ENCODE peak calls at places on chromosomes 3 and 15, in five cellular contexts. L, I, Q, K and V are unnamed samples.

GRCh38 chr15:52040167-52040900 is 21.3 kb downstream of the MAPK6 start:
- DNase-seq in L (no peak), I (no peak), Q (no peak), K (no peak), V (no peak)

GRCh38 chr15:100099976-100100375 is 241.8 kb downstream of the ADAMTS17 start:
- DNase-seq in L (no peak), I (no peak), Q (no peak), K (no peak), V (no peak)

GRCh38 chr3:196599734-196600128 is 31.3 kb downstream of the FBXO45 start:
- DNase-seq in L (no peak), I (no peak), Q (no peak), K (no peak), V (no peak)

GRCh38 chr3:30421261-30421660 is 185.1 kb upstream of the TGFBR2 start:
- DNase-seq in L (no peak), I (no peak), Q (no peak), K (no peak), V (no peak)

GRCh38 chr15:32105258-32106248 is 75.2 kb downstream of the CHRNA7 start:
- DNase-seq in L (no peak), I (no peak), Q (peak; percentile 35), K (no peak), V (no peak)

GRCh38 chr15:94535298-94536048 is 304.1 kb downstream of the MCTP2 start:
- DNase-seq in L (no peak), I (no peak), Q (no peak), K (no peak), V (no peak)

GRCh38 chr3:150059729-150060128 is 89.0 kb upstream of the PFN2 start:
- DNase-seq in L (no peak), I (no peak), Q (no peak), K (no peak), V (no peak)

GRCh38 chr3:39148116-39149058 is 5.0 kb downstream of the CSRNP1 start:
- DNase-seq in L (no peak), I (no peak), Q (no peak), K (no peak), V (no peak)

GRCh38 chr3:138314751-138315150 is 14.9 kb downstream of the NME9 start:
- DNase-seq in L (no peak), I (no peak), Q (no peak), K (no peak), V (no peak)

GRCh38 chr15:84759018-84759417 is 10.6 kb downstream of the ZNF592 start:
- DNase-seq in L (no peak), I (no peak), Q (no peak), K (no peak), V (no peak)

GRCh38 chr15:96409231-96410138 is 79.0 kb downstream of the NR2F2 start:
- DNase-seq in L (no peak), I (no peak), Q (no peak), K (no peak), V (no peak)

GRCh38 chr15:63196846-63197245 is 7.4 kb downstream of the RAB8B start:
- DNase-seq in L (no peak), I (no peak), Q (no peak), K (no peak), V (no peak)

GRCh38 chr15:77497108-77497737 is 76.5 kb downstream of the HMG20A start:
- DNase-seq in L (no peak), I (peak; percentile 75), Q (peak; percentile 83), K (peak; percentile 63), V (no peak)

GRCh38 chr15:59587085-59587826 is 24.3 kb upstream of the GCNT3 start:
- DNase-seq in L (no peak), I (no peak), Q (no peak), K (no peak), V (no peak)

GRCh38 chr3:55662683-55663082 is 175.6 kb upstream of the WNT5A start:
- DNase-seq in L (no peak), I (no peak), Q (no peak), K (no peak), V (no peak)

GRCh38 chr3:37861540-37862051 is at the start of gene CTDSPL:
- DNase-seq in L (peak; percentile 51), I (peak; percentile 75), Q (peak; percentile 59), K (peak; percentile 78), V (peak; percentile 19)

GRCh38 chr15:57649138-57649537 is 57.4 kb upstream of the POLR2M start:
- DNase-seq in L (no peak), I (no peak), Q (no peak), K (no peak), V (no peak)

GRCh38 chr3:82030932-82031331 is 269.5 kb upstream of the GBE1 start:
- DNase-seq in L (no peak), I (no peak), Q (no peak), K (no peak), V (no peak)

GRCh38 chr3:48185129-48185528 is 3.1 kb downstream of the CDC25A start:
- DNase-seq in L (no peak), I (no peak), Q (no peak), K (no peak), V (no peak)

GRCh38 chr15:50702762-50703334 is 16.3 kb upstream of the TRPM7 start:
- DNase-seq in L (no peak), I (no peak), Q (no peak), K (no peak), V (no peak)

GRCh38 chr15:23504003-23504402 is 57.0 kb upstream of the GOLGA6L2 start:
- DNase-seq in L (no peak), I (no peak), Q (no peak), K (no peak), V (no peak)

GRCh38 chr3:30602946-30603345 is 3.5 kb upstream of the TGFBR2 start:
- DNase-seq in L (no peak), I (no peak), Q (no peak), K (no peak), V (no peak)

GRCh38 chr15:64158363-64159134 is 4.3 kb downstream of the PPIB start:
- DNase-seq in L (no peak), I (no peak), Q (peak; percentile 31), K (no peak), V (no peak)

GRCh38 chr3:195352895-195353488 is 82.0 kb upstream of the XXYLT1 start:
- DNase-seq in L (no peak), I (no peak), Q (no peak), K (no peak), V (no peak)

GRCh38 chr3:134447371-134447770 is 38.4 kb downstream of the ANAPC13 start:
- DNase-seq in L (no peak), I (no peak), Q (no peak), K (no peak), V (no peak)

GRCh38 chr3:133574260-133574881 is 885 bp downstream of the CDV3 start:
- DNase-seq in L (peak; percentile 61), I (peak; percentile 85), Q (peak; percentile 88), K (peak; percentile 91), V (peak; percentile 64)

GRCh38 chr15:69478259-69478687 is 25.7 kb downstream of the RPLP1 start:
- DNase-seq in L (peak; percentile 70), I (peak; percentile 62), Q (peak; percentile 41), K (peak; percentile 78), V (peak; percentile 34)

GRCh38 chr15:68601206-68602197 is 22.7 kb downstream of the CORO2B start:
- DNase-seq in L (no peak), I (no peak), Q (peak; percentile 63), K (no peak), V (no peak)

GRCh38 chr3:21789730-21790129 is 38.7 kb upstream of the ZNF385D start:
- DNase-seq in L (no peak), I (no peak), Q (no peak), K (no peak), V (no peak)

GRCh38 chr15:76973362-76973743 is 21.6 kb upstream of the PSTPIP1 start:
- DNase-seq in L (peak; percentile 63), I (no peak), Q (peak; percentile 47), K (no peak), V (peak; percentile 40)

GRCh38 chr3:31732548-31732947 is 199.8 kb downstream of the STT3B start:
- DNase-seq in L (no peak), I (no peak), Q (no peak), K (no peak), V (no peak)

DNA sequence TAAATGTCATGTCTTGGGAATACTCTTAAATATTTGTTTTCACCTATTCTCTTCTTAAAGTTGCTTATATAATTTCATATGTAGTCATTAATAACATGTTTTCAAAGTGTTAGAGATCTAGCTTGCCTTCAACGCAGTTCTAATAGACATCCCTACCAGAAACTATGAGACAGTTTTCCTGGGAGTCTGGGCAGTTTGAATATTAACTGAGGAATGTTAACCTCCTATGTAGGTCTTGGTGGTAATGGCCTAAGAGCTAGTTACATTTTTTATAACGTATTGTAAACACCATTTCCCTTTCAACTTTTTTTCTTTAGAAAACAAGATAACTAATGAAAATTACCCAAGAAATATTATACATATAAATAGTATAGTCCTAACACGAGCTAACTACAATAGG is 328.2 kb downstream of the TIGIT start:
- DNase-seq in L (no peak), I (no peak), Q (no peak), K (no peak), V (no peak)
- H3K9me3 ChIP-seq in L (no peaks in the 10 kb centered on the region), I (no peaks in the 10 kb centered on the region), Q (no peaks in the 10 kb centered on the region), K (no peaks in the 10 kb centered on the region), V (no peaks in the 10 kb centered on the region)

GRCh38 chr15:25250011-25250596 is 188.7 kb downstream of the UBE3A start:
- DNase-seq in L (no peak), I (no peak), Q (no peak), K (no peak), V (no peak)
- H3K9me3 ChIP-seq in L (peaks cover 4% of the 10 kb centered on the region), I (no peaks in the 10 kb centered on the region), Q (no peaks in the 10 kb centered on the region), K (peaks cover 3% of the 10 kb centered on the region), V (no peaks in the 10 kb centered on the region)

DNA sequence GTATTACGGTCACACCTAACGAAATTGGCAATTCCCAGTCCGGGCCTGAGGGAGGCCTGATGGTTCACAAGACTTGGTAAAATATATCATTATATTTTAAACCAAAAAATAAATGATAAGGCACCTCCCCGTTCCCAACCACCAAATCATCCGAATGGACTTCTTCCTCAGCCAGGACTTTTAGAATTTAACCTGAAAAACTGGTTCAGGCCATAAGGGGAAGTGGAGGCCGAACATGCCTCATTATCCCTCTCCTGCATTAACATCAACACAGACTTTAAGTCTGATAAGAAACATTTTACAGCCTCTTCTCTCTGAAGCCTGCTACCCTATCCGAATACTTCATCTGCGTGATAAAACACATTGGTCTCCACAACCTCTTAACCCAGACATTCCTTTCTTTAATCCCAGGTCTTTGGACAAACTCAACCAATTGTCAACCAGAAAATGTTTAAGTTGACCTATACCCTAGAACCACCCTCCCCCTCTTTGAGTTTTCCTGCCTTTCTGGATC is 800 bp upstream of the SLC41A3 start:
- DNase-seq in L (no peak), I (no peak), Q (no peak), K (no peak), V (no peak)
- H3K9me3 ChIP-seq in L (peaks cover 22% of the 10 kb centered on the region), I (no peaks in the 10 kb centered on the region), Q (no peaks in the 10 kb centered on the region), K (no peaks in the 10 kb centered on the region), V (no peaks in the 10 kb centered on the region)

DNA sequence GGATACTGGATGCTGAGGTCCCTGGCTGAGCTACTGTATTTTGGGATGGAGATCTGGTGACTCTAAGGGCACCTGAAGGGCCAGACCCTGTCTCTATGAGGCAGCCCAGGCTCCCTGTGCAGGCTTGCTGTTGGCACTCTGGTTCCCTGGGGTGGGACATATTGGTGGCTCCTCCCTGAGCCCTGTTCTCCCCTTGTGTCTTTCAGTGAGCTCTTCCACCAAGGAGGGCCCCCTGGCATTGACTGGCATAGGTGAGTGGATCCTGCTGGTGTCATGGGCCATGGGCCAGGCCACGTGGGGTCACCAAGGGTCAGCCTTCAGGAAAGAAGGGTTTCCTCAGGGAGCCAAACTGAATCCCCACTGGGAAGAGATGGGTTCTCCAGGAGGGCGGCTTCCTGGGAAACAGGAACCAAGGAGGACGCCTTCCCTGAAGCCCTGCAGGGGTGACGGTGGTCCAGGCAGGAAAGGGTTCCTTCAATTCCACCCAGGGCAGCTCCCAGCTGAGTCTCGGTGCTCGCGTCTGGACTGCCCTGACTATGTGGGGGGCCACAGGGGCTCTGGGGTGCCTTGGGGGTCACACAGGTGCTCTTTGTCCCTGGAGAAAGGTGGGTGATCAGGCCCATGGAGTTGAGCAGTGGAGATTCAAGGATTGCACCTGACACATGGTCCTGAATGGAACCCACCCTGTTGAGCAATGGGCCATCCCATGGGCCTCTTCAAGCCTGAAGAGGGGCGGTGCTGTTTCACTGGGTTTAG is 220.4 kb downstream of the SNRPN start:
- DNase-seq in L (no peak), I (peak; percentile 37), Q (no peak), K (peak; percentile 51), V (no peak)
- H3K9me3 ChIP-seq in L (peaks cover 15% of the 10 kb centered on the region), I (peaks cover 25% of the 10 kb centered on the region), Q (peaks cover 2% of the 10 kb centered on the region), K (peaks cover 26% of the 10 kb centered on the region), V (no peaks in the 10 kb centered on the region)